ENCODE peak calls at places on chromosomes 16 and 17, in five cellular contexts. Y is psoas muscle, S is H54, B is NCI-H1105 treated with DMSO at 0.1 percent for 48 hours, R is nephron progenitor cell. T is an unnamed sample.

GRCh38 chr16:8103649-8104289 is 486.5 kb downstream of the TMEM114 start:
- DNase-seq in Y (no peak), S (no peak), B (no peak), R (no peak), T (no peak)

GRCh38 chr16:29694384-29695195 is 15.6 kb downstream of the QPRT start:
- DNase-seq in Y (peak), S (no peak), B (no peak), R (no peak), T (no peak)

GRCh38 chr16:88067530-88068411 is 116.5 kb downstream of the BANP start:
- DNase-seq in Y (no peak), S (no peak), B (no peak), R (no peak), T (no peak)

GRCh38 chr17:46991618-46992017 is 12.6 kb upstream of the RPRML start:
- DNase-seq in Y (no peak), S (no peak), B (no peak), R (no peak), T (no peak)

GRCh38 chr16:2371421-2371820 is 30.9 kb upstream of the ABCA3 start:
- DNase-seq in Y (no peak), S (no peak), B (no peak), R (no peak), T (no peak)

GRCh38 chr16:69927056-69927757 is 23.9 kb upstream of the CLEC18A start:
- DNase-seq in Y (peak), S (no peak), B (no peak), R (peak), T (peak)

GRCh38 chr17:82200743-82201497 is 11.7 kb downstream of the CCDC57 start:
- DNase-seq in Y (no peak), S (no peak), B (no peak), R (no peak), T (no peak)

GRCh38 chr17:28346746-28347246 is 10.5 kb downstream of the POLDIP2 start:
- DNase-seq in Y (no peak), S (no peak), B (no peak), R (no peak), T (no peak)

T was measured in Right ventricle myocardium superior.